ENCODE peak calls at places on chromosomes 12 and 14, in seven cellular contexts. L is HCT116; P is effector memory CD4-positive, alpha-beta T cell; I is sigmoid colon; W is mammary epithelial cell; M is pancreas; K is A549. F is an unnamed sample.

GRCh38 chr12:57813111-57813970 is 5.2 kb downstream of the AVIL start:
- DNase-seq in L (no peak), P (no peak), I (no peak), W (no peak), M (no peak), K (no peak), F (no peak)

GRCh38 chr14:58808828-58809227 is 171.1 kb downstream of the DACT1 start:
- DNase-seq in L (no peak), P (no peak), I (no peak), W (no peak), M (no peak), K (no peak), F (no peak)

GRCh38 chr14:53285806-53286205 is 132.7 kb upstream of the DDHD1 start:
- DNase-seq in L (no peak), P (no peak), I (no peak), W (peak), M (no peak), K (no peak), F (no peak)

GRCh38 chr14:95250126-95250824 is 69.4 kb downstream of the CLMN start:
- DNase-seq in L (no peak), P (no peak), I (no peak), W (no peak), M (no peak), K (no peak), F (no peak)

GRCh38 chr12:12622418-12622817 is 10.7 kb downstream of the CREBL2 start:
- DNase-seq in L (no peak), P (no peak), I (no peak), W (no peak), M (no peak), K (no peak), F (no peak)

GRCh38 chr12:126953365-126953889 is 1313.5 kb upstream of the TMEM132C start:
- DNase-seq in L (no peak), P (no peak), I (no peak), W (no peak), M (no peak), K (no peak), F (no peak)

GRCh38 chr14:104359301-104359968 is 220.1 kb upstream of the C14orf180 start:
- DNase-seq in L (no peak), P (no peak), I (peak), W (no peak), M (no peak), K (no peak), F (no peak)

GRCh38 chr14:51562816-51563215 is 88.9 kb upstream of the FRMD6 start:
- DNase-seq in L (no peak), P (no peak), I (no peak), W (peak), M (no peak), K (no peak), F (no peak)

GRCh38 chr12:34396861-34397590 is 374.7 kb downstream of the ALG10 start:
- DNase-seq in L (no peak), P (no peak), I (peak), W (no peak), M (peak), K (no peak), F (no peak)

GRCh38 chr14:94038921-94039629 is 12.9 kb downstream of the OTUB2 start:
- DNase-seq in L (no peak), P (no peak), I (no peak), W (no peak), M (no peak), K (no peak), F (no peak)

GRCh38 chr12:108338915-108339657 is at the start of gene CMKLR1:
- DNase-seq in L (no peak), P (no peak), I (peak), W (no peak), M (no peak), K (no peak), F (no peak)

GRCh38 chr12:109036975-109037374 is 15.4 kb upstream of the USP30 start:
- DNase-seq in L (no peak), P (no peak), I (no peak), W (no peak), M (no peak), K (no peak), F (no peak)

GRCh38 chr14:91063119-91063518 is 2.7 kb upstream of the RPS6KA5 start:
- DNase-seq in L (no peak), P (peak), I (no peak), W (peak), M (no peak), K (no peak), F (no peak)

GRCh38 chr14:31229638-31230229 is 22.1 kb upstream of the HECTD1 start:
- DNase-seq in L (peak), P (no peak), I (peak), W (peak), M (peak), K (peak), F (no peak)

GRCh38 chr12:5441497-5442236 is 9.8 kb downstream of the NTF3 start:
- DNase-seq in L (no peak), P (no peak), I (no peak), W (peak), M (no peak), K (no peak), F (no peak)

GRCh38 chr12:72209096-72209495 is 63.1 kb upstream of the TRHDE start:
- DNase-seq in L (no peak), P (no peak), I (no peak), W (no peak), M (no peak), K (no peak), F (no peak)

GRCh38 chr14:105742531-105742848 is 216.1 kb downstream of the TMEM121 start:
- DNase-seq in L (no peak), P (no peak), I (no peak), W (no peak), M (no peak), K (no peak), F (no peak)

GRCh38 chr12:6295187-6295811 is 15.2 kb upstream of the PLEKHG6 start:
- DNase-seq in L (peak), P (no peak), I (peak), W (peak), M (no peak), K (peak), F (no peak)

GRCh38 chr14:99763527-99764221 is 29.5 kb upstream of the EML1 start:
- DNase-seq in L (no peak), P (no peak), I (peak), W (no peak), M (no peak), K (no peak), F (no peak)

GRCh38 chr14:32896979-32897723 is 41.5 kb upstream of the NPAS3 start:
- DNase-seq in L (no peak), P (no peak), I (no peak), W (peak), M (no peak), K (no peak), F (no peak)

GRCh38 chr14:65790185-65790815 is 377.8 kb downstream of the FUT8 start:
- DNase-seq in L (no peak), P (no peak), I (no peak), W (no peak), M (no peak), K (no peak), F (no peak)

GRCh38 chr12:132389066-132389465 is 59.7 kb upstream of the GALNT9 start:
- DNase-seq in L (no peak), P (no peak), I (peak), W (no peak), M (no peak), K (no peak), F (no peak)

GRCh38 chr14:96783306-96784224 is 13.6 kb upstream of the VRK1 start:
- DNase-seq in L (no peak), P (no peak), I (no peak), W (peak), M (no peak), K (no peak), F (no peak)

GRCh38 chr12:54356228-54356627 is 8.1 kb downstream of the GPR84 start:
- DNase-seq in L (no peak), P (no peak), I (no peak), W (no peak), M (no peak), K (no peak), F (no peak)

GRCh38 chr12:4164591-4165558 is 108.7 kb upstream of the CCND2 start:
- DNase-seq in L (no peak), P (peak), I (peak), W (peak), M (no peak), K (no peak), F (no peak)

GRCh38 chr14:78863143-78863542 is 693.0 kb downstream of the NRXN3 start:
- DNase-seq in L (no peak), P (no peak), I (no peak), W (peak), M (no peak), K (no peak), F (no peak)

GRCh38 chr14:58238252-58239247 is 6.1 kb upstream of the PSMA3 start:
- DNase-seq in L (no peak), P (no peak), I (no peak), W (peak), M (peak), K (no peak), F (no peak)

GRCh38 chr14:89179891-89180404 is 237.1 kb downstream of the FOXN3 start:
- DNase-seq in L (no peak), P (no peak), I (no peak), W (no peak), M (no peak), K (no peak), F (no peak)

GRCh38 chr12:19915392-19916192 is 452.7 kb upstream of the PDE3A start:
- DNase-seq in L (peak), P (no peak), I (no peak), W (no peak), M (no peak), K (no peak), F (peak)

GRCh38 chr14:85333313-85333712 is 196.6 kb upstream of the FLRT2 start:
- DNase-seq in L (no peak), P (no peak), I (no peak), W (peak), M (no peak), K (no peak), F (no peak)

GRCh38 chr12:66188584-66189475 is at the start of gene IRAK3:
- DNase-seq in L (no peak), P (no peak), I (peak), W (peak), M (peak), K (no peak), F (no peak)
- H3K27ac ChIP-seq in L (no peak), P (no peak), I (peak), W (no peak), M (no peak), K (peak), F (peak)

DNA sequence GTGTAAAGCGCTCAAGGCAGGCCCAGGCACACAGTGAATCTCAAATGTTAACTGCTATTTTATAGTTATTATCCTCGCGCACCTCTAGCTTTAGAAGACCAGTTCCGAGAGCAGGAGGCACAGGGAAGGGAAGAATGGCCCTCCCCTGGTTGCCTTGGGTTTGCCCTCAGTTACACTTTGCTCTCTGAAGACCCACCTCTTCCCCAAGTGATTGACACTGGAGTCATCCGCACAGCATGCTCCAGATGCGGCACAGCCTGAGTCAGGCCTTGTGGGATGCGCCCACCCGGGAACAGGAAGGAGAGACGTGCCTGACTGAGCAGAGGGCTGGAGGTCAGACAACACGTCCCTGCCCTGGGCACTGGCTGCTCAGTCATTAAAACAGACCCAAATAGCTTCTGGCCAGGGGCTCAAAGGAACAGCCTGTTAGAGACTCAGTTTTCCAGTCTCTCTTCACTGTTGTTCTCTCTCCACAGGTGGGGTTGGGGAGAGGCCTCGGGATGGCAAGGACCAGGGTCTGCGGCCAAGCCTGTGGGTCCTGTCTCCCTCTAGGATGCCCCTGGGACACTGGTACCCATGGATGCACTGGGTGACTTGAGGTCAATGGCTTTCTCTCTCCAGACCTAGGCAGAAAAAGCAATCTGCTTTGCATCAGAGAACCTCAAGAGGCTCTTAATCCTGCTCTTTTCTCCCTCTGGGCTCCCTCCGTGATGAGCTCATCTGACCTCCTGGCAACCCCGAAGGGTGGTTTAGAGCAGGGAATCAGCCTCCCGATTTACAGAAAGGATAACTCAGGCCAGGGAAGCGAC is 13.6 kb upstream of the MLXIP start:
- DNase-seq in L (peak), P (no peak), I (peak), W (no peak), M (no peak), K (no peak), F (peak)
- H3K27ac ChIP-seq in L (peak), P (no peak), I (peak), W (no peak), M (peak), K (peak), F (no peak)

DNA sequence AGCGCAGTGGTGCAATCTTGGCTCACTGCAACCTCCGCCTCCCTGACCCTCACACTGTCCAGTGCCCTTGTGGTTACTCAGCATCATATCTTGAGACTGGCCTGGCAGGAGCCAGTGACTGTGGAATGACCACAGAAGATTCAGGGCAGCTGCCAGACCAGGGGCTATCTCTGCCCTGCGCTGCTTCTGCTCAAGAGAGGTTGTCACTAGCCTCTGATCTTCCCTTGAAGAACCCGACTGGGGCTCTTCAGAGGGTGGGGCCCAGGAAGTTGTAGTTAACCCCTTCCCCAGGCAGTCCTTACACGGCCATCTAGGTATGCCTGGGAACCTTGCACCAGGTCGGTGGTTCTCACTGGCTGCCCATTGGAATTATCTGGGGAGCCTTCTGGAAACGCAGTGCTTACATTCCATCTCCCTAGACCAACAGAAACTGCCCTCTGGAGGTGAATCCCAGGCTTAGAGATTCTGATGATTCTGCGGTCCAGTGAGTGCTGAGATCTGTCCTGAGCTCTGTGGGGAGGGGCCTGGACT is 41.4 kb downstream of the PLEKHG3 start:
- DNase-seq in L (no peak), P (no peak), I (no peak), W (no peak), M (no peak), K (no peak), F (no peak)
- H3K27ac ChIP-seq in L (no peak), P (peak), I (peak), W (no peak), M (no peak), K (peak), F (peak)

DNA sequence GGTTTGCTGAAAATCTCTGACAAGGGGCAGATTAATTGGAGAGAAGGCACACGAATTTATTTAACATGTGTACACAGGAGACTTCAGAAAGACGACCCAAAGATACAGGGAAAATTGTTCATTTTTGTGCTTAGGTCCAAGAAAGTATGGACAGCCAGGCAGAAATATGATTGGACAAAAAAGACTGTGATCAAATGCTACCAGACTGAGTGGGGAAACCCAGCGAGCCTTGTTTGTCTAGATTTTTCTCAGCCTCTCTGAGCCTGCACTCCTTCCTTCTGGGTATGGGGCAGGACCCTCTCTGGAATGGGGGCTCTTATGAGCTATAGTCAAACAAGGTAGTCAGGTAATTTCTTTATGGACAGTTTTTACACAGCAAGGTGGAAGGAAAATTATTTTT is 10.4 kb upstream of the CIPC start:
- DNase-seq in L (no peak), P (no peak), I (no peak), W (no peak), M (no peak), K (no peak), F (no peak)
- H3K27ac ChIP-seq in L (no peak), P (no peak), I (no peak), W (peak), M (no peak), K (no peak), F (no peak)

F was measured in caudate nucleus.